ENCODE peak calls at places on chromosomes 11 and 22, in four cellular contexts. One of them, this sample, is unnamed. For H3K36me3, the result is how much of the 10 kb centered on the place peaks cover.

GRCh38 chr22:37230673-37231405 is 13.2 kb downstream of the RAC2 start:
- DNase-seq in pancreas: no peak
- DNase-seq in WERI-Rb-1: no peak
- DNase-seq in uterus: no peak
- DNase-seq in this sample: peak

GRCh38 chr22:50481440-50482106 is at the start of gene ADM2:
- DNase-seq in pancreas: peak
- DNase-seq in WERI-Rb-1: no peak
- DNase-seq in uterus: no peak
- DNase-seq in this sample: peak

GRCh38 chr11:96782632-96783031 is 392.8 kb downstream of the JRKL start:
- DNase-seq in pancreas: no peak
- DNase-seq in WERI-Rb-1: no peak
- DNase-seq in uterus: no peak
- DNase-seq in this sample: no peak

GRCh38 chr22:41661088-41661487 is 27.6 kb downstream of the SNU13 start:
- DNase-seq in pancreas: no peak
- DNase-seq in WERI-Rb-1: no peak
- DNase-seq in uterus: no peak
- DNase-seq in this sample: no peak

GRCh38 chr11:11982461-11982860 is 26.0 kb downstream of the DKK3 start:
- DNase-seq in pancreas: no peak
- DNase-seq in WERI-Rb-1: no peak
- DNase-seq in uterus: no peak
- DNase-seq in this sample: no peak

GRCh38 chr11:134780486-134781155 is 368.6 kb upstream of the B3GAT1 start:
- DNase-seq in pancreas: no peak
- DNase-seq in WERI-Rb-1: no peak
- DNase-seq in uterus: no peak
- DNase-seq in this sample: no peak

GRCh38 chr11:58275002-58275401 is 6.9 kb upstream of the OR10W1 start:
- DNase-seq in pancreas: no peak
- DNase-seq in WERI-Rb-1: no peak
- DNase-seq in uterus: no peak
- DNase-seq in this sample: no peak

GRCh38 chr11:85826096-85826855 is 15.3 kb upstream of the SYTL2 start:
- DNase-seq in pancreas: no peak
- DNase-seq in WERI-Rb-1: peak
- DNase-seq in uterus: peak
- DNase-seq in this sample: peak

GRCh38 chr11:60985991-60986915 is 14.8 kb downstream of the CD6 start:
- DNase-seq in pancreas: peak
- DNase-seq in WERI-Rb-1: no peak
- DNase-seq in uterus: no peak
- DNase-seq in this sample: peak

GRCh38 chr11:119816660-119817059 is 87.7 kb upstream of the NECTIN1 start:
- DNase-seq in pancreas: no peak
- DNase-seq in WERI-Rb-1: no peak
- DNase-seq in uterus: no peak
- DNase-seq in this sample: no peak

GRCh38 chr22:21690401-21690801 is 24.6 kb downstream of the PPIL2 start:
- DNase-seq in pancreas: no peak
- DNase-seq in WERI-Rb-1: no peak
- DNase-seq in uterus: no peak
- DNase-seq in this sample: no peak

GRCh38 chr22:32558681-32559355 is 84.2 kb downstream of the FBXO7 start:
- DNase-seq in pancreas: no peak
- DNase-seq in WERI-Rb-1: no peak
- DNase-seq in uterus: peak
- DNase-seq in this sample: no peak

GRCh38 chr11:98107736-98108135 is 913.0 kb upstream of the CNTN5 start:
- DNase-seq in pancreas: no peak
- DNase-seq in WERI-Rb-1: no peak
- DNase-seq in uterus: no peak
- DNase-seq in this sample: no peak

GRCh38 chr11:1880746-1881441 is 10.8 kb downstream of the PRR33 start:
- DNase-seq in pancreas: no peak
- DNase-seq in WERI-Rb-1: no peak
- DNase-seq in uterus: peak
- DNase-seq in this sample: no peak

GRCh38 chr11:444397-445144 is 2.8 kb upstream of the ANO9 start:
- DNase-seq in pancreas: no peak
- DNase-seq in WERI-Rb-1: no peak
- DNase-seq in uterus: no peak
- DNase-seq in this sample: no peak

GRCh38 chr11:119759324-119759723 is 30.3 kb upstream of the NECTIN1 start:
- DNase-seq in pancreas: no peak
- DNase-seq in WERI-Rb-1: no peak
- DNase-seq in uterus: no peak
- DNase-seq in this sample: peak

GRCh38 chr22:19576460-19577421 is 52.5 kb upstream of the CLDN5 start:
- DNase-seq in pancreas: no peak
- DNase-seq in WERI-Rb-1: no peak
- DNase-seq in uterus: no peak
- DNase-seq in this sample: peak

GRCh38 chr11:6357222-6357621 is 33.1 kb upstream of the SMPD1 start:
- DNase-seq in pancreas: peak
- DNase-seq in WERI-Rb-1: no peak
- DNase-seq in uterus: peak
- DNase-seq in this sample: no peak

GRCh38 chr11:129703846-129704245 is 111.8 kb upstream of the TMEM45B start:
- DNase-seq in pancreas: no peak
- DNase-seq in WERI-Rb-1: no peak
- DNase-seq in uterus: no peak
- DNase-seq in this sample: no peak

GRCh38 chr11:71977743-71978418 is 20.8 kb upstream of the IL18BP start:
- DNase-seq in pancreas: no peak
- DNase-seq in WERI-Rb-1: no peak
- DNase-seq in uterus: peak
- DNase-seq in this sample: peak

GRCh38 chr11:7584910-7585309 is 71.1 kb downstream of the PPFIBP2 start:
- DNase-seq in pancreas: no peak
- DNase-seq in WERI-Rb-1: no peak
- DNase-seq in uterus: no peak
- DNase-seq in this sample: no peak

GRCh38 chr22:46149493-46149997 is 781 bp upstream of the PPARA start:
- DNase-seq in pancreas: peak
- DNase-seq in WERI-Rb-1: peak
- DNase-seq in uterus: peak
- DNase-seq in this sample: peak

GRCh38 chr11:118129475-118130196 is 23.0 kb downstream of the SCN4B start:
- DNase-seq in pancreas: no peak
- DNase-seq in WERI-Rb-1: no peak
- DNase-seq in uterus: no peak
- DNase-seq in this sample: no peak

GRCh38 chr22:35838849-35839646 is 121.4 kb downstream of the APOL5 start:
- DNase-seq in pancreas: no peak
- DNase-seq in WERI-Rb-1: peak
- DNase-seq in uterus: peak
- DNase-seq in this sample: peak

GRCh38 chr22:46770726-46771125 is 8.3 kb downstream of the TBC1D22A start:
- DNase-seq in pancreas: no peak
- DNase-seq in WERI-Rb-1: no peak
- DNase-seq in uterus: no peak
- DNase-seq in this sample: no peak

GRCh38 chr11:68581439-68581838 is 102.9 kb upstream of the GAL start:
- DNase-seq in pancreas: no peak
- DNase-seq in WERI-Rb-1: no peak
- DNase-seq in uterus: no peak
- DNase-seq in this sample: no peak

GRCh38 chr11:66847461-66848232 is 4.4 kb downstream of the RCE1 start:
- DNase-seq in pancreas: no peak
- DNase-seq in WERI-Rb-1: no peak
- DNase-seq in uterus: no peak
- DNase-seq in this sample: peak
- H3K36me3 ChIP-seq in pancreas: under half
- H3K36me3 ChIP-seq in WERI-Rb-1: under half
- H3K36me3 ChIP-seq in uterus: under half
- H3K36me3 ChIP-seq in this sample: under half

GRCh38 chr11:9571071-9571765 is 2.3 kb upstream of the WEE1 start:
- DNase-seq in pancreas: no peak
- DNase-seq in WERI-Rb-1: no peak
- DNase-seq in uterus: no peak
- DNase-seq in this sample: no peak

GRCh38 chr11:9573054-9573774 is at the start of gene WEE1:
- DNase-seq in pancreas: peak
- DNase-seq in WERI-Rb-1: peak
- DNase-seq in uterus: peak
- DNase-seq in this sample: peak

GRCh38 chr11:9570313-9570712 is 3.2 kb upstream of the WEE1 start:
- DNase-seq in pancreas: no peak
- DNase-seq in WERI-Rb-1: no peak
- DNase-seq in uterus: no peak
- DNase-seq in this sample: no peak

GRCh38 chr11:9569588-9570164 is 3.8 kb upstream of the WEE1 start:
- DNase-seq in pancreas: no peak
- DNase-seq in WERI-Rb-1: no peak
- DNase-seq in uterus: no peak
- DNase-seq in this sample: no peak

DNA sequence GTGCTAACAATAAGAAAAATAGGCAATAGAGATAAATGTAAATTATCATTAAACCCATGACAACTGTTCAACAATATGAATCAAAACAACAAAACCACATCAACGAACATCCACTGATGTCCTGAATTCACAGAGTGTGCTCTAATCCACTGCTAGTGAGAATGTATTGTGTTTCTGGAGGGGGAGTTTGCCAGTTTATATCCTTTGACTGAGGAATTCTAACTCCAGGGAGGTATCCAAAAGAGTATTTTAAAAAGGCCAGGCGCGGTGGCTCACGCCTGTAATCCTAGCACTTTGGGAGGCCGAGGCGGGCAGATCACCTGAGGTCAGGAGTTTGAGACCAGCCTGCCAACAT is 1.7 kb upstream of the WEE1 start:
- DNase-seq in pancreas: no peak
- DNase-seq in WERI-Rb-1: no peak
- DNase-seq in uterus: no peak
- DNase-seq in this sample: no peak
- H3K27ac ChIP-seq in pancreas: no peak
- H3K27ac ChIP-seq in WERI-Rb-1: peak
- H3K27ac ChIP-seq in uterus: no peak
- H3K27ac ChIP-seq in this sample: no peak

DNA sequence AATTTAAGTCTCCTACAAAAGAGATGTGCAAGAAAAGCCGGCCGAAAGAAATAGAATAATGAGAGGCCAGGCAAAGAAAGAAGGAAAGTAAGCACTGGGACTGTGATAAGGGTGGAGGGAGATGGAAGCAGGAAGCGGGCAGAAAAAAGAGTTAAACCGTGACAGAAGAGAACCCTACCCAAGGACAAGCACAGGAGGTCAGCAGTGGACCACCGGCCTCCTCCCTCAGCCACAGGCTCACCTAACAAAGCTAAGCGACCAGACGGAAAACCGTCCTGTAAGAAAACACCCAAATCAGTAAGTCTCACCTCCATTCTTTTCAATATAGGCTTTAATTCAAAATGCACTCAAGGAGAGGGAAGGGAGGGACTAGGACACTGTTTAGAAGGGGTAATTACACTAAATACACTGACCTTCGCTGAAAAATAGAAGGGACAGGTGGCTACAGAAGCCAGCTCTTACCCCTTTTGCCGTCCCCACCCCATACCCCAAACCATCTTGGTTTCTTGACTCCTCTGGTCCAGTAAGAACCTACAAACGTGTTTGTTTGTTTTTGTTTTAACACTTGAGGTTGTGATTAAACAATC is 1.9 kb downstream of the FAM181B start:
- DNase-seq in pancreas: no peak
- DNase-seq in WERI-Rb-1: no peak
- DNase-seq in uterus: no peak
- DNase-seq in this sample: peak
- TF ChIP-seq CTCF in pancreas: no peak
- TF ChIP-seq CTCF in WERI-Rb-1: no peak
- TF ChIP-seq CTCF in uterus: no peak
- TF ChIP-seq CTCF in this sample: peak

DNA sequence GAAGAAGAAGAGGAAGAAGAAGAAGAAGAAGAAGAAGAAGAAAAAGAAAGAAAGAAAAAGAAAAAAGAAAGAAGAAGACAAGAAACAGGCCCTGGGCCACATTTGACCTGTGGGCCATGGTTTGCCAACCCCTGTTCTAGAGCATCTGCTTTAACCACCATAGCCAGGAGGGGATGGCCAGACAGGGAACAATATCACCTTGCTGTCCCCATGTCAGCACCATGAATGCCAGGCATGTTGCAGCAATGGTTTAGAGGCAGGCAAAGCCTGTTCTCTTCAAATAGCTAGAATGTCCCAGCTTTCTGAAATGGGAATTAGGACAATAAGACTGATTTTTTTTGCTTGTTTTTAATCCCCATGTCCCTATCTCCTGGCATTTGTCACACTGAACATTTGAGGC is 338.6 kb upstream of the PLET1 start:
- DNase-seq in pancreas: no peak
- DNase-seq in WERI-Rb-1: no peak
- DNase-seq in uterus: no peak
- DNase-seq in this sample: no peak
- H3K36me3 ChIP-seq in pancreas: under half
- H3K36me3 ChIP-seq in WERI-Rb-1: under half
- H3K36me3 ChIP-seq in uterus: under half
- H3K36me3 ChIP-seq in this sample: under half

GRCh38 chr11:111935331-111936044 is 1.7 kb upstream of the DIXDC1 start:
- DNase-seq in pancreas: no peak
- DNase-seq in WERI-Rb-1: peak
- DNase-seq in uterus: no peak
- DNase-seq in this sample: peak
- H3K27ac ChIP-seq in pancreas: no peak
- H3K27ac ChIP-seq in WERI-Rb-1: peak
- H3K27ac ChIP-seq in uterus: peak
- H3K27ac ChIP-seq in this sample: no peak